ENCODE peak calls at places on chromosomes 1 and 21, in four cellular contexts. S is adrenal gland, Q is IMR-90, W is H1. A is an unnamed sample.

GRCh38 chr1:63723618-63724017 is 50.2 kb upstream of the ROR1 start:
- DNase-seq in W (no peak), Q (no peak), S (no peak), A (no peak)

GRCh38 chr1:83130886-83131691 is 867.8 kb downstream of the TTLL7 start:
- DNase-seq in Q (no peak), W (no peak), S (no peak), A (no peak)

GRCh38 chr1:66375125-66375524 is 158.8 kb upstream of the SGIP1 start:
- DNase-seq in Q (no peak), S (no peak), W (no peak), A (no peak)

GRCh38 chr1:171653796-171654704 is 1.6 kb upstream of the MYOC start:
- DNase-seq in W (no peak), Q (peak; percentile 10), S (no peak), A (no peak)

GRCh38 chr1:228276901-228277490 is 69.2 kb downstream of the OBSCN start:
- DNase-seq in Q (no peak), S (no peak), W (peak; percentile 53), A (peak; percentile 49)

GRCh38 chr1:6348511-6349191 is 44.9 kb downstream of the ACOT7 start:
- DNase-seq in Q (peak; percentile 32), W (no peak), S (peak; percentile 53), A (no peak)

GRCh38 chr21:44957047-44957831 is 17.4 kb downstream of the SLX9 start:
- DNase-seq in S (no peak), W (no peak), Q (no peak), A (no peak)

GRCh38 chr1:6130036-6130435 is 50.1 kb downstream of the CHD5 start:
- DNase-seq in W (no peak), Q (no peak), S (no peak), A (no peak)

GRCh38 chr1:216726435-216726834 is 3.2 kb upstream of the ESRRG start:
- DNase-seq in W (no peak), S (no peak), Q (no peak), A (no peak)

GRCh38 chr1:216732121-216732520 is 8.9 kb upstream of the ESRRG start:
- DNase-seq in S (no peak), W (no peak), Q (no peak), A (no peak)

GRCh38 chr1:216731562-216731961 is 8.3 kb upstream of the ESRRG start:
- DNase-seq in Q (no peak), S (no peak), W (no peak), A (no peak)
- H3K4me3 ChIP-seq in Q (no peak overlapping the region), S (no peak overlapping the region), W (no peak overlapping the region), A (no peak overlapping the region)

GRCh38 chr1:156493749-156494148 is 6.8 kb downstream of the MEF2D start:
- DNase-seq in Q (no peak), S (no peak), W (no peak), A (no peak)
- H3K4me3 ChIP-seq in Q (no peak overlapping the region), S (no peak overlapping the region), W (no peak overlapping the region), A (no peak overlapping the region)

GRCh38 chr1:165153182-165153581 is 203.3 kb downstream of the LMX1A start:
- DNase-seq in W (no peak), Q (no peak), S (no peak), A (no peak)
- H3K4me3 ChIP-seq in W (no peak overlapping the region), Q (no peak overlapping the region), S (no peak overlapping the region), A (no peak overlapping the region)

GRCh38 chr1:110633646-110634030 is 27.5 kb upstream of the KCNA2 start:
- DNase-seq in W (no peak), S (no peak), Q (no peak), A (no peak)

GRCh38 chr1:110634086-110634454 is 27.9 kb upstream of the KCNA2 start:
- DNase-seq in Q (no peak), S (no peak), W (no peak), A (no peak)

GRCh38 chr1:110636149-110636935 is 30.2 kb upstream of the KCNA2 start:
- DNase-seq in S (no peak), Q (no peak), W (no peak), A (no peak)

GRCh38 chr1:110635434-110635833 is 29.3 kb upstream of the KCNA2 start:
- DNase-seq in S (no peak), W (no peak), Q (no peak), A (no peak)

GRCh38 chr1:110634455-110635281 is 28.5 kb upstream of the KCNA2 start:
- DNase-seq in W (no peak), S (peak; percentile 78), Q (peak; percentile 76), A (peak; percentile 83)
- H3K4me3 ChIP-seq in W (no peak overlapping the region), S (no peak overlapping the region), Q (no peak overlapping the region), A (no peak overlapping the region)

GRCh38 chr21:41598561-41599511 is 90.9 kb upstream of the TMPRSS2 start:
- DNase-seq in W (no peak), Q (no peak), S (no peak), A (no peak)

GRCh38 chr21:41596241-41596925 is 88.4 kb upstream of the TMPRSS2 start:
- DNase-seq in S (no peak), Q (no peak), W (peak; percentile 24), A (peak; percentile 25)

GRCh38 chr21:41600116-41600515 is 92.2 kb upstream of the TMPRSS2 start:
- DNase-seq in Q (no peak), W (no peak), S (no peak), A (no peak)

GRCh38 chr21:41597811-41598231 is 89.9 kb upstream of the TMPRSS2 start:
- DNase-seq in Q (no peak), S (no peak), W (no peak), A (no peak)

DNA sequence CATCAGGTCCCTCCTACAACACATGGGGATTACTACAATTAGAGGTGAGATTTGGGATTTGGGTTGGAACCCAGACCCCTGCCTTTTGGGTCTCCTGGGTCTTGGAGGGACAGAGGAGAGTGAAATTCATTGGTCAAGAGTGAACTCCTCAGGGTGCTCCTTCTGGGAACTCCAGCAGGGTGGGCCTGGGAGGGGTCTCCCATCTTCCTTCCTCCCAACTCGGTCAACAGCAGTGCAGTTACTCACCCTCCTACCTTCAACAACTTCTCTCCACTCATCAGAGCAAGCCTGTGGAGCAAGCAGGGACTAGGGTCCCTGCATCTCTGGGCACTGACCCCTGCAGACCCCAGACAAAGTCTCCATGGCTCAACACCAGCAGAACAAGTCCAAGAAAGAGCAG is 89.3 kb upstream of the TMPRSS2 start:
- DNase-seq in W (no peak), S (no peak), Q (no peak), A (no peak)
- H3K4me3 ChIP-seq in W (no peak overlapping the region), S (no peak overlapping the region), Q (no peak overlapping the region), A (no peak overlapping the region)

GRCh38 chr1:161160763-161161162 is 1.5 kb downstream of the USP21 start:
- DNase-seq in W (no peak), Q (no peak), S (no peak), A (no peak)
- H3K4me3 ChIP-seq in W (no peak overlapping the region), Q (no peak overlapping the region), S (no peak overlapping the region), A (no peak overlapping the region)

GRCh38 chr1:194846488-194846887 is 1660.1 kb upstream of the B3GALT2 start:
- DNase-seq in Q (no peak), S (no peak), W (no peak), A (no peak)

DNA sequence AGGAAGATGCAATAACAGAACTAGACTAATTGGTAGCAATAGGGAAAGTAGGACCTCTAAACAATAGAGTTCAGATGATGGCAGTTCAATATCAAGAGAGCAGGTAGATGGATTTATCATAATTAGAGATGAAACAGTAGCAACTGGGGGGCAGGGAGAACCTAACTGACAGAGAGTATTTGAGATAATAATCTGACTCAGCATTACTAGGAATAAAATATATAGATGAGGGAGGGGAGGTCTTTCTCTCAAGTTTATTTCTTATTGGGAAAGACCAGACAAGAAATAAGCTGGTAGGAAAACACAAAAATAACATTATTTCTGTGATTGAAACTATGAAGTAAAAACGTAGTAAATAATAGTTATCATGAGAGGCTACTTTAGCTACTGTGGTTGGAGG is 1656.7 kb upstream of the B3GALT2 start:
- DNase-seq in Q (no peak), W (no peak), S (no peak), A (no peak)
- H3K4me3 ChIP-seq in Q (no peak overlapping the region), W (no peak overlapping the region), S (no peak overlapping the region), A (no peak overlapping the region)

GRCh38 chr1:150065184-150065871 is 2.2 kb upstream of the VPS45 start:
- DNase-seq in W (no peak), S (no peak), Q (peak; percentile 70), A (no peak)
- H3K4me3 ChIP-seq in W (no peak overlapping the region), S (no peak overlapping the region), Q (no peak overlapping the region), A (no peak overlapping the region)

DNA sequence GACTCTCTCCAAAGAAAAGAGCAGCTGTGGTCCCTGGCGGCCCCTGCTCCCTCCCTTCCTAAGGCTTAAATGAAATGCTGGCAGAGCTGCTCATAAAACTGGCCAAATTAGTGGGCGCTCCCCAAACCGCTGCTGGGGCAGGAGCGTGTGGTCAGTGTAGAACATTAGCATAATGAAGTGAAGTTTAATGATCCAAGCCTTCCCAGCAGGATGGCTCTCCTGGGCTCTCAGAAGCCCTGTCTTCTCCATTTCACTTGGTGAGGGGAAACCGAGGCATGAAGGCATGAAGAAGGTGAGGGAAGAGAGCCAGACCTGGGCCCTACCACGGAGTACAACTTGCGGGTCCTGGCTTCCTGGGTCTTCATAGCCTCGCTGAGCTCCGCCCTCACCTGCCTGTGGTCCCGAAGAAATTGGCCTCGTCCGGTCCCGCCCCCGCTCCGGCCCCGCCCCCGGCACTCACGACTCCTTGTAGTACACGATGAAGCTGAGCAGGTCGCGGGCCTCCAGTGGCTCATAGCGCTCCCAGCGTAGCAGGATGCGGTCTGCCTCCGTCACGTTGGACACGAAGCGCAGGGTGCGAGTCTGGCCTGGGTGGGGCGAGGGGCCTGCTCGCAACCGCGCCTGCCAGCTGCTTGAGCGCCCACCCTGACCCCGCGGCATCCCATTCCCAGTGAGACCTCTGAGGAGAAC is 10.3 kb downstream of the INSRR start:
- DNase-seq in S (no peak), W (peak; percentile 78), Q (no peak), A (no peak)
- H3K4me3 ChIP-seq in S (no peak overlapping the region), W (peak overlapping the region; percentile 33), Q (no peak overlapping the region), A (no peak overlapping the region)

A was measured in pancreas.